ENCODE peak calls at places on chromosome 14, in eight cellular contexts. One of them, this sample, is unnamed.

GRCh38 chr14:55739967-55740707 is 160.1 kb downstream of the KTN1 start:
- DNase-seq in body of pancreas: peak
- DNase-seq in AG10803: no peak
- DNase-seq in activated T-cell treated with anti-CD3 and anti-CD28 coated beads for 1 hour: no peak
- DNase-seq in posterior cingulate gyrus: no peak
- DNase-seq in non-pigmented ciliary epithelial cell: no peak
- DNase-seq in LoVo: no peak
- DNase-seq in mucosa of gallbladder: no peak
- DNase-seq in this sample: no peak

GRCh38 chr14:101361044-101361443 is 200.3 kb upstream of the DIO3 start:
- DNase-seq in body of pancreas: no peak
- DNase-seq in AG10803: no peak
- DNase-seq in activated T-cell treated with anti-CD3 and anti-CD28 coated beads for 1 hour: no peak
- DNase-seq in posterior cingulate gyrus: no peak
- DNase-seq in non-pigmented ciliary epithelial cell: no peak
- DNase-seq in LoVo: no peak
- DNase-seq in mucosa of gallbladder: peak
- DNase-seq in this sample: no peak

GRCh38 chr14:91215381-91215780 is 29.1 kb downstream of the GPR68 start:
- DNase-seq in body of pancreas: no peak
- DNase-seq in AG10803: no peak
- DNase-seq in activated T-cell treated with anti-CD3 and anti-CD28 coated beads for 1 hour: no peak
- DNase-seq in posterior cingulate gyrus: no peak
- DNase-seq in non-pigmented ciliary epithelial cell: no peak
- DNase-seq in LoVo: no peak
- DNase-seq in mucosa of gallbladder: no peak
- DNase-seq in this sample: no peak

GRCh38 chr14:89848165-89848564 is 106.4 kb downstream of the EFCAB11 start:
- DNase-seq in body of pancreas: no peak
- DNase-seq in AG10803: peak
- DNase-seq in activated T-cell treated with anti-CD3 and anti-CD28 coated beads for 1 hour: no peak
- DNase-seq in posterior cingulate gyrus: no peak
- DNase-seq in non-pigmented ciliary epithelial cell: no peak
- DNase-seq in LoVo: no peak
- DNase-seq in mucosa of gallbladder: no peak
- DNase-seq in this sample: no peak

GRCh38 chr14:64581817-64582216 is 32.1 kb downstream of the PPP1R36 start:
- DNase-seq in body of pancreas: no peak
- DNase-seq in AG10803: no peak
- DNase-seq in activated T-cell treated with anti-CD3 and anti-CD28 coated beads for 1 hour: no peak
- DNase-seq in posterior cingulate gyrus: no peak
- DNase-seq in non-pigmented ciliary epithelial cell: no peak
- DNase-seq in LoVo: no peak
- DNase-seq in mucosa of gallbladder: no peak
- DNase-seq in this sample: no peak

GRCh38 chr14:36647827-36648753 is 13.6 kb upstream of the PAX9 start:
- DNase-seq in body of pancreas: peak
- DNase-seq in AG10803: peak
- DNase-seq in activated T-cell treated with anti-CD3 and anti-CD28 coated beads for 1 hour: no peak
- DNase-seq in posterior cingulate gyrus: no peak
- DNase-seq in non-pigmented ciliary epithelial cell: no peak
- DNase-seq in LoVo: peak
- DNase-seq in mucosa of gallbladder: no peak
- DNase-seq in this sample: no peak

GRCh38 chr14:60221441-60221840 is 27.6 kb upstream of the PPM1A start:
- DNase-seq in body of pancreas: no peak
- DNase-seq in AG10803: no peak
- DNase-seq in activated T-cell treated with anti-CD3 and anti-CD28 coated beads for 1 hour: no peak
- DNase-seq in posterior cingulate gyrus: no peak
- DNase-seq in non-pigmented ciliary epithelial cell: no peak
- DNase-seq in LoVo: no peak
- DNase-seq in mucosa of gallbladder: no peak
- DNase-seq in this sample: no peak

GRCh38 chr14:52148371-52148770 is 79.5 kb upstream of the NID2 start:
- DNase-seq in body of pancreas: no peak
- DNase-seq in AG10803: no peak
- DNase-seq in activated T-cell treated with anti-CD3 and anti-CD28 coated beads for 1 hour: no peak
- DNase-seq in posterior cingulate gyrus: no peak
- DNase-seq in non-pigmented ciliary epithelial cell: no peak
- DNase-seq in LoVo: no peak
- DNase-seq in mucosa of gallbladder: no peak
- DNase-seq in this sample: no peak

GRCh38 chr14:69812725-69813124 is 15.7 kb upstream of the SLC10A1 start:
- DNase-seq in body of pancreas: no peak
- DNase-seq in AG10803: no peak
- DNase-seq in activated T-cell treated with anti-CD3 and anti-CD28 coated beads for 1 hour: no peak
- DNase-seq in posterior cingulate gyrus: no peak
- DNase-seq in non-pigmented ciliary epithelial cell: no peak
- DNase-seq in LoVo: no peak
- DNase-seq in mucosa of gallbladder: no peak
- DNase-seq in this sample: no peak

GRCh38 chr14:36070056-36071043 is 106.2 kb downstream of the PTCSC3 start:
- DNase-seq in body of pancreas: peak
- DNase-seq in AG10803: peak
- DNase-seq in activated T-cell treated with anti-CD3 and anti-CD28 coated beads for 1 hour: no peak
- DNase-seq in posterior cingulate gyrus: peak
- DNase-seq in non-pigmented ciliary epithelial cell: peak
- DNase-seq in LoVo: peak
- DNase-seq in mucosa of gallbladder: peak
- DNase-seq in this sample: peak

GRCh38 chr14:100438678-100439592 is 115.8 kb downstream of the SLC25A47 start:
- DNase-seq in body of pancreas: no peak
- DNase-seq in AG10803: peak
- DNase-seq in activated T-cell treated with anti-CD3 and anti-CD28 coated beads for 1 hour: no peak
- DNase-seq in posterior cingulate gyrus: peak
- DNase-seq in non-pigmented ciliary epithelial cell: no peak
- DNase-seq in LoVo: peak
- DNase-seq in mucosa of gallbladder: peak
- DNase-seq in this sample: peak

GRCh38 chr14:24365600-24366374 is 2.2 kb upstream of the NFATC4 start:
- DNase-seq in body of pancreas: peak
- DNase-seq in AG10803: peak
- DNase-seq in activated T-cell treated with anti-CD3 and anti-CD28 coated beads for 1 hour: peak
- DNase-seq in posterior cingulate gyrus: peak
- DNase-seq in non-pigmented ciliary epithelial cell: peak
- DNase-seq in LoVo: peak
- DNase-seq in mucosa of gallbladder: peak
- DNase-seq in this sample: peak

GRCh38 chr14:61927015-61927414 is 164.8 kb downstream of the SNAPC1 start:
- DNase-seq in body of pancreas: no peak
- DNase-seq in AG10803: peak
- DNase-seq in activated T-cell treated with anti-CD3 and anti-CD28 coated beads for 1 hour: no peak
- DNase-seq in posterior cingulate gyrus: no peak
- DNase-seq in non-pigmented ciliary epithelial cell: peak
- DNase-seq in LoVo: no peak
- DNase-seq in mucosa of gallbladder: no peak
- DNase-seq in this sample: peak

GRCh38 chr14:54207075-54207474 is 189.7 kb upstream of the CDKN3 start:
- DNase-seq in body of pancreas: no peak
- DNase-seq in AG10803: peak
- DNase-seq in activated T-cell treated with anti-CD3 and anti-CD28 coated beads for 1 hour: no peak
- DNase-seq in posterior cingulate gyrus: no peak
- DNase-seq in non-pigmented ciliary epithelial cell: no peak
- DNase-seq in LoVo: no peak
- DNase-seq in mucosa of gallbladder: no peak
- DNase-seq in this sample: peak

GRCh38 chr14:104355949-104356737 is 217.8 kb downstream of the KIF26A start:
- DNase-seq in body of pancreas: no peak
- DNase-seq in AG10803: no peak
- DNase-seq in activated T-cell treated with anti-CD3 and anti-CD28 coated beads for 1 hour: no peak
- DNase-seq in posterior cingulate gyrus: no peak
- DNase-seq in non-pigmented ciliary epithelial cell: no peak
- DNase-seq in LoVo: no peak
- DNase-seq in mucosa of gallbladder: no peak
- DNase-seq in this sample: no peak

GRCh38 chr14:105223770-105224544 is 24.4 kb upstream of the BTBD6 start:
- DNase-seq in body of pancreas: no peak
- DNase-seq in AG10803: peak
- DNase-seq in activated T-cell treated with anti-CD3 and anti-CD28 coated beads for 1 hour: no peak
- DNase-seq in posterior cingulate gyrus: no peak
- DNase-seq in non-pigmented ciliary epithelial cell: no peak
- DNase-seq in LoVo: no peak
- DNase-seq in mucosa of gallbladder: no peak
- DNase-seq in this sample: no peak

GRCh38 chr14:94462219-94462551 is 9.6 kb upstream of the SERPINA11 start:
- DNase-seq in body of pancreas: no peak
- DNase-seq in AG10803: no peak
- DNase-seq in activated T-cell treated with anti-CD3 and anti-CD28 coated beads for 1 hour: no peak
- DNase-seq in posterior cingulate gyrus: no peak
- DNase-seq in non-pigmented ciliary epithelial cell: no peak
- DNase-seq in LoVo: no peak
- DNase-seq in mucosa of gallbladder: no peak
- DNase-seq in this sample: no peak

GRCh38 chr14:58638231-58639205 is 756 bp downstream of the DACT1 start:
- DNase-seq in body of pancreas: peak
- DNase-seq in AG10803: peak
- DNase-seq in activated T-cell treated with anti-CD3 and anti-CD28 coated beads for 1 hour: no peak
- DNase-seq in posterior cingulate gyrus: peak
- DNase-seq in non-pigmented ciliary epithelial cell: no peak
- DNase-seq in LoVo: peak
- DNase-seq in mucosa of gallbladder: no peak
- DNase-seq in this sample: peak

GRCh38 chr14:94649543-94650443 is 37.6 kb downstream of the SERPINA3 start:
- DNase-seq in body of pancreas: no peak
- DNase-seq in AG10803: no peak
- DNase-seq in activated T-cell treated with anti-CD3 and anti-CD28 coated beads for 1 hour: no peak
- DNase-seq in posterior cingulate gyrus: no peak
- DNase-seq in non-pigmented ciliary epithelial cell: no peak
- DNase-seq in LoVo: no peak
- DNase-seq in mucosa of gallbladder: no peak
- DNase-seq in this sample: no peak

GRCh38 chr14:98909251-98909944 is 362.6 kb downstream of the BCL11B start:
- DNase-seq in body of pancreas: no peak
- DNase-seq in AG10803: peak
- DNase-seq in activated T-cell treated with anti-CD3 and anti-CD28 coated beads for 1 hour: no peak
- DNase-seq in posterior cingulate gyrus: no peak
- DNase-seq in non-pigmented ciliary epithelial cell: peak
- DNase-seq in LoVo: peak
- DNase-seq in mucosa of gallbladder: peak
- DNase-seq in this sample: peak

GRCh38 chr14:95303107-95303506 is 16.6 kb downstream of the CLMN start:
- DNase-seq in body of pancreas: no peak
- DNase-seq in AG10803: no peak
- DNase-seq in activated T-cell treated with anti-CD3 and anti-CD28 coated beads for 1 hour: no peak
- DNase-seq in posterior cingulate gyrus: no peak
- DNase-seq in non-pigmented ciliary epithelial cell: no peak
- DNase-seq in LoVo: no peak
- DNase-seq in mucosa of gallbladder: no peak
- DNase-seq in this sample: no peak

This sample was measured in foreskin keratinocyte.